ENCODE peak calls at places on chromosomes 11 and 22, in four cellular contexts. Q, C, J and O are unnamed samples.

GRCh38 chr11:84261707-84262106 is 975.5 kb upstream of the CCDC90B start:
- DNase-seq in Q (no peak), C (no peak), J (no peak), O (no peak)

GRCh38 chr11:45411221-45411946 is 125.2 kb upstream of the SYT13 start:
- DNase-seq in Q (no peak), C (no peak), J (no peak), O (no peak)

GRCh38 chr22:37621352-37621860 is 12.8 kb downstream of the GGA1 start:
- DNase-seq in Q (peak), C (no peak), J (no peak), O (no peak)

GRCh38 chr11:46920709-46921108 is 2.4 kb upstream of the LRP4 start:
- DNase-seq in Q (no peak), C (no peak), J (peak), O (no peak)

GRCh38 chr22:44894782-44895181 is 115.0 kb downstream of the PHF21B start:
- DNase-seq in Q (no peak), C (no peak), J (no peak), O (no peak)

GRCh38 chr11:26904114-26904513 is 89.8 kb upstream of the FIBIN start:
- DNase-seq in Q (no peak), C (no peak), J (no peak), O (no peak)

GRCh38 chr11:123371506-123372297 is 58.4 kb upstream of the GRAMD1B start:
- DNase-seq in Q (no peak), C (no peak), J (no peak), O (no peak)

GRCh38 chr11:65355013-65355775 is 643 bp downstream of the TIGD3 start:
- DNase-seq in Q (peak), C (peak), J (no peak), O (peak)

GRCh38 chr22:48951836-48952235 is 875.8 kb downstream of the BRD1 start:
- DNase-seq in Q (no peak), C (no peak), J (no peak), O (no peak)

GRCh38 chr11:120576606-120577005 is 65.1 kb downstream of the GRIK4 start:
- DNase-seq in Q (no peak), C (no peak), J (no peak), O (no peak)

GRCh38 chr11:115178705-115179104 is 325.5 kb downstream of the CADM1 start:
- DNase-seq in Q (no peak), C (no peak), J (no peak), O (no peak)

GRCh38 chr11:114074546-114075342 is 15.2 kb downstream of the ZBTB16 start:
- DNase-seq in Q (no peak), C (no peak), J (no peak), O (no peak)

GRCh38 chr22:49770454-49771265 is 57.0 kb downstream of the BRD1 start:
- DNase-seq in Q (no peak), C (no peak), J (peak), O (no peak)

GRCh38 chr22:24424001-24424900 is 3.1 kb upstream of the ADORA2A start:
- DNase-seq in Q (no peak), C (peak), J (peak), O (peak)

GRCh38 chr11:119316017-119316728 is 757 bp downstream of the MCAM start:
- DNase-seq in Q (no peak), C (no peak), J (peak), O (no peak)

GRCh38 chr11:110762596-110762995 is 50.4 kb upstream of the ARHGAP20 start:
- DNase-seq in Q (no peak), C (no peak), J (no peak), O (no peak)

GRCh38 chr11:57920971-57921370 is 102.7 kb upstream of the OR9Q1 start:
- DNase-seq in Q (no peak), C (no peak), J (no peak), O (no peak)

GRCh38 chr22:19046719-19047609 is 75.2 kb downstream of the DGCR2 start:
- DNase-seq in Q (no peak), C (no peak), J (no peak), O (no peak)

GRCh38 chr11:1670928-1671371 is 26.0 kb upstream of the KRTAP5-6 start:
- DNase-seq in Q (no peak), C (no peak), J (no peak), O (no peak)
- H3K27ac ChIP-seq in Q (no peak), C (no peak), J (no peak), O (no peak)

DNA sequence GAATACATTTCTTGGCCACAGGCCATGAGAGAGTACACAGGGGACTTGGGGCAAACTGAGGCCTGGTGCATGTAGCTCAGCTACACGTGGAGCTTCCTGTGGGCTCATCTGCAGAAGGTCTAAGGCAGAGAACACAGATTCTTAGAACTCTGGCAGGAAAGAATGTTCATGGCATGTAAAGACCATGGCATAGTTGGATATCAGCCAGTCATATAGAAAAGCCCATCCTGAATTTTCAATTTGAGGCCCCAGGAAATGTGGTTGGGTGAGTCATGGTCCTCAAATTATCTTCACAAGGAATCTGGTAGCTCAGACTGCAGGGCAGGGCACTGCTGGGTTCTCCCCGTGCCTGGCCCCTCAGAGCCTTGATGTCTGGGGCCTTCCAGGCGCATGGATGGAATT is 13.7 kb upstream of the ST3GAL4 start:
- DNase-seq in Q (no peak), C (no peak), J (peak), O (no peak)
- H3K4me3 ChIP-seq in Q (no peak), C (no peak), J (no peak), O (no peak)

GRCh38 chr11:77636738-77637344 is 753 bp downstream of the CLNS1A start:
- DNase-seq in Q (no peak), C (no peak), J (no peak), O (no peak)
- H3K27ac ChIP-seq in Q (no peak), C (peak), J (no peak), O (peak)

GRCh38 chr22:42207918-42208317 is 62.5 kb downstream of the TCF20 start:
- DNase-seq in Q (no peak), C (no peak), J (no peak), O (no peak)
- H3K4me3 ChIP-seq in Q (no peak), C (no peak), J (no peak), O (no peak)

GRCh38 chr11:86069408-86070086 is 663 bp upstream of the PICALM start:
- DNase-seq in Q (peak), C (no peak), J (peak), O (no peak)

GRCh38 chr11:86072211-86072610 is 3.3 kb upstream of the PICALM start:
- DNase-seq in Q (no peak), C (no peak), J (no peak), O (no peak)

GRCh38 chr11:86068951-86069407 is at the start of gene PICALM:
- DNase-seq in Q (peak), C (peak), J (peak), O (peak)

GRCh38 chr11:86068138-86068861 is 584 bp downstream of the PICALM start:
- DNase-seq in Q (peak), C (peak), J (peak), O (peak)

GRCh38 chr11:86070435-86071056 is 1.7 kb upstream of the PICALM start:
- DNase-seq in Q (no peak), C (no peak), J (no peak), O (no peak)
- H3K27ac ChIP-seq in Q (peak), C (no peak), J (peak), O (peak)